ENCODE peak calls at places on chromosomes 2 and 18, in eight cellular contexts. One of them, this sample, is unnamed.

GRCh38 chr2:189613077-189613636 is 32.6 kb upstream of the SLC40A1 start:
- DNase-seq in pancreas: no peak
- DNase-seq in T-helper 9 cell: no peak
- DNase-seq in activated T-helper 1 cell treated with Interleukin-2 at 50 U/mL for 16 hours: no peak
- DNase-seq in tibial artery: no peak
- DNase-seq in SK-MEL-5: peak
- DNase-seq in glutamatergic neuron: no peak
- DNase-seq in effector memory CD8-positive, alpha-beta T cell: no peak
- DNase-seq in this sample: no peak

GRCh38 chr2:88055049-88055435 is 541 bp downstream of the KRCC1 start:
- DNase-seq in effector memory CD8-positive, alpha-beta T cell: no peak
- DNase-seq in activated T-helper 1 cell treated with Interleukin-2 at 50 U/mL for 16 hours: no peak
- DNase-seq in T-helper 9 cell: no peak
- DNase-seq in SK-MEL-5: peak
- DNase-seq in pancreas: no peak
- DNase-seq in tibial artery: no peak
- DNase-seq in glutamatergic neuron: no peak
- DNase-seq in this sample: no peak

GRCh38 chr2:7672027-7672684 is 754.9 kb downstream of the RNF144A start:
- DNase-seq in effector memory CD8-positive, alpha-beta T cell: peak
- DNase-seq in pancreas: peak
- DNase-seq in glutamatergic neuron: peak
- DNase-seq in activated T-helper 1 cell treated with Interleukin-2 at 50 U/mL for 16 hours: no peak
- DNase-seq in SK-MEL-5: peak
- DNase-seq in tibial artery: no peak
- DNase-seq in T-helper 9 cell: peak
- DNase-seq in this sample: peak

GRCh38 chr2:120794716-120795115 is 59.0 kb downstream of the GLI2 start:
- DNase-seq in SK-MEL-5: no peak
- DNase-seq in activated T-helper 1 cell treated with Interleukin-2 at 50 U/mL for 16 hours: no peak
- DNase-seq in tibial artery: no peak
- DNase-seq in T-helper 9 cell: no peak
- DNase-seq in pancreas: no peak
- DNase-seq in glutamatergic neuron: no peak
- DNase-seq in effector memory CD8-positive, alpha-beta T cell: no peak
- DNase-seq in this sample: no peak

GRCh38 chr2:39158351-39158750 is 37.5 kb upstream of the SOS1 start:
- DNase-seq in pancreas: no peak
- DNase-seq in SK-MEL-5: no peak
- DNase-seq in glutamatergic neuron: no peak
- DNase-seq in T-helper 9 cell: no peak
- DNase-seq in activated T-helper 1 cell treated with Interleukin-2 at 50 U/mL for 16 hours: no peak
- DNase-seq in effector memory CD8-positive, alpha-beta T cell: no peak
- DNase-seq in tibial artery: no peak
- DNase-seq in this sample: no peak

GRCh38 chr2:12227941-12228608 is 481.6 kb downstream of the LPIN1 start:
- DNase-seq in T-helper 9 cell: no peak
- DNase-seq in tibial artery: no peak
- DNase-seq in SK-MEL-5: no peak
- DNase-seq in effector memory CD8-positive, alpha-beta T cell: no peak
- DNase-seq in pancreas: no peak
- DNase-seq in activated T-helper 1 cell treated with Interleukin-2 at 50 U/mL for 16 hours: no peak
- DNase-seq in glutamatergic neuron: no peak
- DNase-seq in this sample: no peak

GRCh38 chr18:75760208-75760607 is 332.7 kb upstream of the SMIM21 start:
- DNase-seq in activated T-helper 1 cell treated with Interleukin-2 at 50 U/mL for 16 hours: no peak
- DNase-seq in glutamatergic neuron: no peak
- DNase-seq in SK-MEL-5: no peak
- DNase-seq in tibial artery: no peak
- DNase-seq in effector memory CD8-positive, alpha-beta T cell: no peak
- DNase-seq in T-helper 9 cell: no peak
- DNase-seq in pancreas: no peak
- DNase-seq in this sample: no peak

GRCh38 chr2:196959750-196960392 is 33.4 kb upstream of the PGAP1 start:
- DNase-seq in activated T-helper 1 cell treated with Interleukin-2 at 50 U/mL for 16 hours: no peak
- DNase-seq in effector memory CD8-positive, alpha-beta T cell: no peak
- DNase-seq in T-helper 9 cell: no peak
- DNase-seq in SK-MEL-5: no peak
- DNase-seq in glutamatergic neuron: no peak
- DNase-seq in pancreas: no peak
- DNase-seq in tibial artery: no peak
- DNase-seq in this sample: no peak

GRCh38 chr18:31043709-31044108 is 1.2 kb upstream of the DSC3 start:
- DNase-seq in effector memory CD8-positive, alpha-beta T cell: no peak
- DNase-seq in SK-MEL-5: no peak
- DNase-seq in pancreas: no peak
- DNase-seq in glutamatergic neuron: no peak
- DNase-seq in T-helper 9 cell: no peak
- DNase-seq in activated T-helper 1 cell treated with Interleukin-2 at 50 U/mL for 16 hours: no peak
- DNase-seq in tibial artery: no peak
- DNase-seq in this sample: no peak

This sample was measured in psoas muscle.